ENCODE peak calls at places on chromosomes 12 and 14, in seven cellular contexts. U is left ventricle myocardium inferior, I is stomach, L is Peyer's patch, V is thoracic aorta, C is GM23338, X is endothelial cell of umbilical vein. Q is an unnamed sample.

GRCh38 chr14:94386085-94387031 is 2.0 kb downstream of the SERPINA1 start:
- DNase-seq in U (no peak), I (no peak), L (no peak), V (no peak), C (no peak), X (no peak), Q (no peak)

GRCh38 chr12:59929091-59929490 is 333.3 kb downstream of the SLC16A7 start:
- DNase-seq in U (no peak), I (peak), L (no peak), V (no peak), C (no peak), X (no peak), Q (no peak)

GRCh38 chr14:33791971-33792370 is 158.9 kb downstream of the EGLN3 start:
- DNase-seq in U (no peak), I (no peak), L (no peak), V (no peak), C (no peak), X (no peak), Q (no peak)

GRCh38 chr14:44846232-44846824 is 115.4 kb downstream of the KLHL28 start:
- DNase-seq in U (no peak), I (no peak), L (no peak), V (no peak), C (peak), X (peak), Q (no peak)

GRCh38 chr14:22448035-22448904 is 140.8 kb downstream of the DAD1 start:
- DNase-seq in U (no peak), I (no peak), L (no peak), V (no peak), C (no peak), X (no peak), Q (no peak)

GRCh38 chr12:46483572-46484395 is 111.2 kb upstream of the SLC38A2 start:
- DNase-seq in U (no peak), I (no peak), L (no peak), V (no peak), C (no peak), X (peak), Q (no peak)

GRCh38 chr12:122730215-122731014 is at the start of gene HCAR1:
- DNase-seq in U (no peak), I (peak), L (peak), V (no peak), C (no peak), X (no peak), Q (no peak)

GRCh38 chr14:101082036-101082435 is 178.5 kb upstream of the RTL1 start:
- DNase-seq in U (no peak), I (peak), L (no peak), V (no peak), C (no peak), X (no peak), Q (no peak)

GRCh38 chr14:80798878-80799277 is 142.7 kb downstream of the CEP128 start:
- DNase-seq in U (no peak), I (no peak), L (no peak), V (no peak), C (no peak), X (no peak), Q (no peak)

GRCh38 chr12:54220092-54220557 is 31.3 kb upstream of the SMUG1 start:
- DNase-seq in U (peak), I (peak), L (peak), V (no peak), C (peak), X (peak), Q (peak)

GRCh38 chr14:65352964-65353530 is 59.5 kb upstream of the FUT8 start:
- DNase-seq in U (no peak), I (peak), L (peak), V (no peak), C (no peak), X (peak), Q (no peak)

GRCh38 chr12:45324391-45324790 is 108.5 kb downstream of the ANO6 start:
- DNase-seq in U (no peak), I (no peak), L (no peak), V (no peak), C (no peak), X (no peak), Q (no peak)

GRCh38 chr12:51926718-51927117 is 19.4 kb downstream of the ACVRL1 start:
- DNase-seq in U (no peak), I (peak), L (peak), V (no peak), C (peak), X (peak), Q (no peak)

GRCh38 chr14:50059773-50060629 is 56.4 kb downstream of the VCPKMT start:
- DNase-seq in U (no peak), I (no peak), L (peak), V (no peak), C (no peak), X (no peak), Q (no peak)

GRCh38 chr14:55115433-55115832 is 13.6 kb upstream of the LGALS3 start:
- DNase-seq in U (no peak), I (no peak), L (no peak), V (no peak), C (no peak), X (no peak), Q (no peak)
- H3K27ac ChIP-seq in U (no peak), I (peak), L (peak), V (no peak), C (no peak), X (no peak), Q (no peak)

GRCh38 chr12:88509347-88509746 is 70.9 kb downstream of the KITLG start:
- DNase-seq in U (no peak), I (no peak), L (no peak), V (no peak), C (no peak), X (no peak), Q (no peak)
- TF ChIP-seq CTCF in U (no peak), I (no peak), L (no peak), V (no peak), C (no peak), X (no peak), Q (no peak)

GRCh38 chr14:68971411-68972035 is 7.6 kb downstream of the ACTN1 start:
- DNase-seq in U (no peak), I (no peak), L (no peak), V (no peak), C (no peak), X (no peak), Q (no peak)

GRCh38 chr14:68970096-68970612 is 8.9 kb downstream of the ACTN1 start:
- DNase-seq in U (no peak), I (no peak), L (no peak), V (no peak), C (peak), X (peak), Q (no peak)

GRCh38 chr14:68969278-68969677 is 9.8 kb downstream of the ACTN1 start:
- DNase-seq in U (no peak), I (no peak), L (no peak), V (no peak), C (no peak), X (peak), Q (no peak)

GRCh38 chr14:68972507-68973272 is 6.4 kb downstream of the ACTN1 start:
- DNase-seq in U (no peak), I (no peak), L (no peak), V (no peak), C (no peak), X (no peak), Q (no peak)

GRCh38 chr14:68970736-68971135 is 8.4 kb downstream of the ACTN1 start:
- DNase-seq in U (no peak), I (no peak), L (no peak), V (no peak), C (no peak), X (no peak), Q (no peak)
- H3K27ac ChIP-seq in U (peak), I (peak), L (no peak), V (peak), C (no peak), X (peak), Q (peak)

DNA sequence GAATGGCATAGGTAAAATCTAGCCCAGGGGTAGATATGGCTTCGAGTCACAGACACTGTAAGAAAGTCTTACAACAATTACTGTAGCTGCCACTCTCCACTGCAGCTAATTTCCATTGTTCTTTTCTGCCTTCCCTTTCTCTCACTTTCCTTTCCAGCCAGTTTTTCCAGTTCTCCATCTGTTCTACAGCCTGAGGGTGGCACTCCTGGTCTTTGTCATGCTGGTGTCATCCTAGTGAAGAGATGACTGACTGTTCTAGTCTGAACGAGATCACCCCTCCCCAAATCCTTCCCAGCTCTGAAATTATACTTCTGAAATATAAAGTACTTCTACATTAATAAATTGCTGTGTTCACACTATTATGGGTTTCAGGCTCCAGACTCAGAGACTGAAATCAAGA is 74.2 kb upstream of the CSRP2 start:
- DNase-seq in U (no peak), I (no peak), L (no peak), V (no peak), C (peak), X (no peak), Q (no peak)
- TF ChIP-seq CTCF in U (no peak), I (no peak), L (no peak), V (no peak), C (peak), X (no peak), Q (no peak)

Q was measured in tibial artery.